ENCODE peak calls at places on chromosomes 6 and 20, in five cellular contexts. L is IMR-90, E is ascending aorta, R is body of pancreas, W is H1. F is an unnamed sample. For H3K9me3, the result is how much of the 10 kb centered on the place peaks cover.

GRCh38 chr6:72890671-72891070 is 268.8 kb downstream of the KCNQ5 start:
- DNase-seq in E (no peak), L (no peak), W (no peak), R (no peak), F (no peak)

GRCh38 chr20:48284837-48285236 is 499.6 kb upstream of the SULF2 start:
- DNase-seq in E (no peak), R (no peak), L (peak), W (no peak), F (no peak)

GRCh38 chr6:52475307-52475706 is 55.2 kb downstream of the EFHC1 start:
- DNase-seq in L (no peak), R (no peak), W (no peak), E (no peak), F (no peak)

GRCh38 chr6:154343473-154344308 is 12.9 kb downstream of the IPCEF1 start:
- DNase-seq in W (peak), E (no peak), R (peak), L (peak), F (peak)

GRCh38 chr20:57385940-57386339 is 5.3 kb upstream of the RBM38 start:
- DNase-seq in L (no peak), R (no peak), W (no peak), E (no peak), F (no peak)

GRCh38 chr20:1833728-1834726 is 61.2 kb upstream of the SIRPA start:
- DNase-seq in R (no peak), W (no peak), E (no peak), L (no peak), F (no peak)

GRCh38 chr20:48295966-48296421 is 510.7 kb upstream of the SULF2 start:
- DNase-seq in E (no peak), R (no peak), L (peak), W (peak), F (peak)

GRCh38 chr6:96110878-96111277 is 95.1 kb downstream of the FUT9 start:
- DNase-seq in L (no peak), R (no peak), E (no peak), W (no peak), F (peak)

GRCh38 chr20:58603656-58604184 is 47.4 kb upstream of the STX16 start:
- DNase-seq in L (peak), E (no peak), R (no peak), W (no peak), F (no peak)

GRCh38 chr6:142945071-142945445 is at the start of gene HIVEP2:
- DNase-seq in E (peak), L (peak), R (peak), W (no peak), F (peak)

GRCh38 chr6:626236-626635 is 30.7 kb downstream of the HUS1B start:
- DNase-seq in L (peak), R (no peak), W (no peak), E (no peak), F (no peak)

GRCh38 chr20:24867556-24867955 is 81.5 kb upstream of the CST7 start:
- DNase-seq in E (no peak), L (no peak), R (no peak), W (no peak), F (no peak)

GRCh38 chr20:19588731-19589130 is 169.3 kb upstream of the RIN2 start:
- DNase-seq in R (no peak), W (no peak), E (no peak), L (no peak), F (no peak)

GRCh38 chr6:16420332-16420714 is 181.9 kb downstream of the GMPR start:
- DNase-seq in L (no peak), W (no peak), E (no peak), R (no peak), F (no peak)

GRCh38 chr6:16415677-16416076 is 177.3 kb downstream of the GMPR start:
- DNase-seq in W (no peak), E (no peak), R (no peak), L (no peak), F (no peak)

GRCh38 chr6:16421462-16421960 is 183.1 kb downstream of the GMPR start:
- DNase-seq in L (no peak), W (no peak), R (peak), E (no peak), F (no peak)

GRCh38 chr6:16419636-16420331 is 181.4 kb downstream of the GMPR start:
- DNase-seq in E (no peak), W (no peak), R (no peak), L (no peak), F (no peak)

GRCh38 chr6:16420715-16421461 is 182.5 kb downstream of the GMPR start:
- DNase-seq in E (no peak), R (no peak), W (no peak), L (peak), F (peak)
- H3K4me3 ChIP-seq in E (no peak), R (no peak), W (no peak), L (no peak), F (peak)

GRCh38 chr20:12130781-12131180 is 213.1 kb downstream of the BTBD3 start:
- DNase-seq in W (no peak), E (no peak), L (no peak), R (no peak), F (peak)
- H3K9me3 ChIP-seq in W (under half), E (under half), L (under half), R (under half), F (under half)

GRCh38 chr6:111846061-111846460 is 27.2 kb downstream of the FYN start:
- DNase-seq in R (no peak), W (no peak), L (no peak), E (no peak), F (no peak)

GRCh38 chr6:111844376-111844775 is 28.9 kb downstream of the FYN start:
- DNase-seq in L (no peak), W (no peak), R (no peak), E (no peak), F (no peak)

GRCh38 chr6:111844921-111845320 is 28.3 kb downstream of the FYN start:
- DNase-seq in W (no peak), R (no peak), L (no peak), E (no peak), F (no peak)

GRCh38 chr6:111846511-111847409 is 26.5 kb downstream of the FYN start:
- DNase-seq in W (no peak), E (no peak), R (no peak), L (no peak), F (peak)

DNA sequence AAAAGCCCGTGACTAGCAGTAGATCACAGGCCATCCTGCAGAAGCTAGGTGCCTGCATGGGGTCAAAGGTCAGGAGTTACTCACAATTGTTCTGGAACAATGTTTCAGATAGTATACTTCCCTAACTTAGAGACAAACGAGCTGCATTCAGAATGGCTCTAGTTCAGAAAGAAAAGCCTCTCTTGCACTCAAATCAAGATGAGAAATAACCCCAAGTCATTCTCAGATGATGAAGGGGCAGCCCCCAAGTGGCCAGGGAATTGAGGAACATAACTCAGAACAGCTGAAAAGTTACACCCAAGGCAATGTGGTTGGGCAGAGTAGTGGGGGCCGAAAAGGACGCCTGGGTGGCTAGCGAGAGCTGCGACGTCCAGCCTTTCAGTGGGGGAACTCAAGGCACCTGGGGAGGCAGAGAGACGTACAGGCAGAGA is 27.8 kb downstream of the FYN start:
- DNase-seq in W (no peak), E (no peak), L (no peak), R (no peak), F (no peak)
- H3K4me3 ChIP-seq in W (no peak), E (no peak), L (no peak), R (no peak), F (no peak)

GRCh38 chr6:27294409-27294808 is 17.7 kb downstream of the POM121L2 start:
- DNase-seq in E (no peak), R (no peak), L (no peak), W (no peak), F (no peak)
- H3K9me3 ChIP-seq in E (under half), R (under half), L (under half), W (under half), F (under half)

GRCh38 chr6:160462551-160463109 is 114.5 kb downstream of the SLC22A3 start:
- DNase-seq in E (no peak), L (peak), R (no peak), W (no peak), F (no peak)
- H3K4me3 ChIP-seq in E (no peak), L (no peak), R (no peak), W (no peak), F (no peak)

GRCh38 chr20:31446084-31446819 is 5.8 kb downstream of the DEFB123 start:
- DNase-seq in L (no peak), E (no peak), W (no peak), R (no peak), F (no peak)
- H3K9me3 ChIP-seq in L (under half), E (under half), W (half or more), R (under half), F (under half)

DNA sequence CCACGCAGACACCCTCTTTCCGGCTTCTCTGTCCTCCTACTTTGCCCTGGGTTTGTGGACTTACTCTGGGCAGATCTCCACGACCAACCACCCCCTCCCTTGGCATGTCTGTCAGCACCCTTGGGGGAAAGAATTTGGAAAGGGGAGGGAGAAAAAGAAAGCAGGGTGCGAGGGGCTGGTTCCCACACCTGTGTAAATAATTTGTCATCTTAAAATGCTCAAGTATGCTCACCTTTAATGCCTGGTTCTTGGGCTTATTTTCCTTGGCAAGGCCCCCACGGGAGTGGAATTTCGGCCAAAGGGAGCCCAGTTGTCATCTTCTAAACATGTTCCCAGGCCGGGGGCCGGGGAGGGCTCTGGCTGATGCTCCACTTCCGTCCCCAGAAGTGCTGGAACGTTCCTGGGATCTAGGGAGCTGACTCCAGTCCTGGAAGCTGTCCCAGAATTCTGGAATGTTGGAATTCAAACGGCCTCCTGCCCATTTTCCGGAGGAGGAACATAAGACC is 122.1 kb downstream of the CEBPB start:
- DNase-seq in R (peak), E (peak), W (no peak), L (peak), F (peak)
- H3K4me3 ChIP-seq in R (no peak), E (no peak), W (no peak), L (no peak), F (no peak)

F was measured in MG63.